ENCODE peak calls at places on chromosomes 6 and 20, in six cellular contexts. Z is stomach, E is neural progenitor cell, P is foreskin keratinocyte, G is cardiac muscle cell, Y is lower lobe of right lung. Q is an unnamed sample.

GRCh38 chr20:1326031-1326930 is 2.7 kb downstream of the SDCBP2 start:
- DNase-seq in Z (no peak), E (no peak), G (no peak), P (no peak), Y (no peak), Q (no peak)

GRCh38 chr6:139114741-139115140 is 20.1 kb upstream of the HECA start:
- DNase-seq in Z (no peak), P (no peak), Y (no peak), G (no peak), E (no peak), Q (no peak)

GRCh38 chr20:16472045-16472872 is 101.0 kb downstream of the KIF16B start:
- DNase-seq in G (no peak), P (no peak), Z (peak), E (no peak), Y (peak), Q (no peak)

GRCh38 chr6:158703840-158704822 is 54.3 kb downstream of the SYTL3 start:
- DNase-seq in G (peak), P (no peak), Z (peak), E (peak), Y (peak), Q (peak)

GRCh38 chr20:39706089-39706721 is 744.1 kb downstream of the DHX35 start:
- DNase-seq in Z (no peak), Y (no peak), G (no peak), P (no peak), E (no peak), Q (no peak)

GRCh38 chr6:150573041-150573681 is 26.5 kb upstream of the PLEKHG1 start:
- DNase-seq in Y (no peak), E (peak), Z (no peak), P (no peak), G (peak), Q (no peak)

GRCh38 chr6:147662639-147663038 is 154.1 kb downstream of the SAMD5 start:
- DNase-seq in P (no peak), G (no peak), Y (no peak), E (no peak), Z (no peak), Q (no peak)

GRCh38 chr6:133814797-133815196 is 74.1 kb upstream of the TCF21 start:
- DNase-seq in Y (no peak), P (peak), Z (no peak), E (no peak), G (no peak), Q (peak)

GRCh38 chr20:50085481-50086365 is 27.2 kb downstream of the UBE2V1 start:
- DNase-seq in Y (peak), Z (no peak), E (peak), G (peak), P (no peak), Q (peak)

GRCh38 chr20:34634392-34634791 is 42.5 kb downstream of the PIGU start:
- DNase-seq in Z (no peak), E (no peak), G (no peak), Y (no peak), P (no peak), Q (no peak)

GRCh38 chr20:60446273-60447111 is 488.3 kb downstream of the CDH26 start:
- DNase-seq in P (no peak), E (no peak), Y (no peak), G (no peak), Z (no peak), Q (no peak)

GRCh38 chr6:36984581-36985383 is 1.2 kb downstream of the MTCH1 start:
- DNase-seq in Z (no peak), P (no peak), G (peak), Y (no peak), E (peak), Q (no peak)

GRCh38 chr20:16929756-16930155 is 181.6 kb downstream of the OTOR start:
- DNase-seq in G (no peak), Z (no peak), E (no peak), Y (no peak), P (no peak), Q (no peak)

GRCh38 chr20:6769953-6770831 is 2.7 kb downstream of the BMP2 start:
- DNase-seq in E (peak), G (peak), Y (peak), P (peak), Z (peak), Q (peak)

GRCh38 chr20:9236408-9236912 is 167.6 kb downstream of the PLCB4 start:
- DNase-seq in P (no peak), Y (no peak), G (no peak), Z (no peak), E (no peak), Q (no peak)

GRCh38 chr20:23868321-23868720 is 11.2 kb downstream of the CST5 start:
- DNase-seq in E (no peak), G (no peak), P (no peak), Y (no peak), Z (no peak), Q (no peak)

GRCh38 chr6:132742495-132742894 is 15.2 kb downstream of the VNN2 start:
- DNase-seq in P (no peak), E (no peak), G (no peak), Y (no peak), Z (no peak), Q (no peak)

GRCh38 chr20:9214676-9215075 is 145.8 kb downstream of the PLCB4 start:
- DNase-seq in E (no peak), G (no peak), Z (no peak), Y (no peak), P (peak), Q (no peak)

GRCh38 chr6:47573109-47573508 is 95.5 kb downstream of the CD2AP start:
- DNase-seq in Y (no peak), E (no peak), G (no peak), P (no peak), Z (no peak), Q (no peak)

GRCh38 chr6:161347988-161348627 is 74.2 kb upstream of the AGPAT4 start:
- DNase-seq in G (no peak), Z (no peak), E (no peak), P (no peak), Y (no peak), Q (no peak)

GRCh38 chr6:71262914-71263313 is 25.7 kb upstream of the OGFRL1 start:
- DNase-seq in Z (no peak), P (no peak), G (no peak), E (no peak), Y (no peak), Q (no peak)

GRCh38 chr20:4153661-4154238 is 138.4 kb upstream of the RNF24 start:
- DNase-seq in Y (peak), E (no peak), Z (no peak), P (no peak), G (no peak), Q (no peak)

GRCh38 chr6:56771189-56771588 is 128.5 kb upstream of the DST start:
- DNase-seq in Z (no peak), P (no peak), E (no peak), G (no peak), Y (no peak), Q (no peak)

GRCh38 chr6:149864578-149865535 is 698 bp upstream of the LRP11 start:
- DNase-seq in Z (peak), G (peak), E (peak), P (peak), Y (no peak), Q (peak)

GRCh38 chr20:3786126-3786484 is 435 bp downstream of the CENPB start:
- DNase-seq in E (peak), P (no peak), Z (peak), G (peak), Y (peak), Q (no peak)

GRCh38 chr6:151765444-151765886 is 42.0 kb upstream of the ESR1 start:
- DNase-seq in E (peak), G (peak), Y (no peak), P (peak), Z (no peak), Q (peak)

GRCh38 chr6:13427838-13428527 is 59.4 kb downstream of the GFOD1 start:
- DNase-seq in Y (peak), E (no peak), G (peak), Z (peak), P (no peak), Q (no peak)

GRCh38 chr20:10448270-10449156 is 13.4 kb downstream of the SLX4IP start:
- DNase-seq in Z (no peak), Y (no peak), E (peak), P (no peak), G (no peak), Q (no peak)

GRCh38 chr6:119255492-119255891 is 94.1 kb downstream of the MAN1A1 start:
- DNase-seq in Y (no peak), P (no peak), G (no peak), Z (no peak), E (no peak), Q (no peak)

GRCh38 chr6:20876016-20876415 is 341.8 kb downstream of the CDKAL1 start:
- DNase-seq in G (no peak), E (peak), Y (no peak), Z (no peak), P (no peak), Q (no peak)

GRCh38 chr20:31719644-31720485 is 2.8 kb downstream of the BCL2L1 start:
- DNase-seq in E (peak), G (no peak), Y (no peak), P (peak), Z (peak), Q (peak)

GRCh38 chr6:13302291-13302690 is 26.0 kb downstream of the TBC1D7 start:
- DNase-seq in P (no peak), G (no peak), E (no peak), Y (no peak), Z (no peak), Q (no peak)

GRCh38 chr20:56616704-56617103 is 12.4 kb upstream of the TFAP2C start:
- DNase-seq in P (no peak), G (no peak), E (no peak), Z (no peak), Y (no peak), Q (no peak)

GRCh38 chr6:35751594-35751993 is 14.8 kb downstream of the ARMC12 start:
- DNase-seq in G (no peak), P (no peak), E (no peak), Z (no peak), Y (no peak), Q (no peak)

GRCh38 chr6:16635810-16636602 is 125.3 kb downstream of the ATXN1 start:
- DNase-seq in E (no peak), Y (no peak), Z (no peak), G (no peak), P (no peak), Q (peak)

GRCh38 chr6:153013438-153013837 is 10.9 kb upstream of the MTRF1L start:
- DNase-seq in Z (no peak), E (no peak), Y (no peak), G (no peak), P (no peak), Q (no peak)

GRCh38 chr6:24630861-24631505 is 15.0 kb downstream of the KIAA0319 start:
- DNase-seq in Y (no peak), E (peak), G (peak), P (no peak), Z (no peak), Q (no peak)

GRCh38 chr6:28207244-28208179 is 17.6 kb upstream of the ZSCAN9 start:
- DNase-seq in E (peak), Z (no peak), G (peak), Y (no peak), P (peak), Q (no peak)

GRCh38 chr6:163946437-163946836 is 531.9 kb downstream of the QKI start:
- DNase-seq in Y (no peak), Z (no peak), E (no peak), G (no peak), P (no peak), Q (no peak)

GRCh38 chr6:163947276-163947675 is 532.8 kb downstream of the QKI start:
- DNase-seq in E (no peak), P (no peak), G (no peak), Y (no peak), Z (no peak), Q (no peak)

GRCh38 chr6:163944897-163945296 is 530.4 kb downstream of the QKI start:
- DNase-seq in P (no peak), E (peak), G (no peak), Z (no peak), Y (no peak), Q (no peak)

GRCh38 chr6:163943647-163944395 is 529.3 kb downstream of the QKI start:
- DNase-seq in Z (no peak), P (no peak), Y (no peak), E (peak), G (peak), Q (no peak)

DNA sequence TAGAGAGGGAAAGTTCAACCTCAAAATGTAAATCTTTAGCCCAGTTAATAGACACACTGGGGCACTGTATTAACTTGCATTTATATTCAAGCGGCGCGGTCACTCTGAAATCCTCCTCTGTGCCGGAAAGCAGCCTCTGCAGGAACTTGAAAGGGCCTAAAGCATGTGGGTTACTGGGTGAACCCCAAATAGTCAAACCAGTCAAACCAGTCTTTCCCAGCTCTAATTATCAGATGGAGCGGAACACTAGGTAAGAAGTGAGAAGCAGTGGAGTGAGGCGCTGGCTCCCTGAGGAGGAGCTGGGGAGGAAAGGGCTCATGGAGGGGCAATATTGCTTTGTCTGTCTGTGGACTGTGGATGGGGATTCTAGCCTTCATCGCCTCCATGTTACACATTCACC is 531.3 kb downstream of the QKI start:
- DNase-seq in P (no peak), Y (no peak), G (no peak), E (no peak), Z (peak), Q (peak)
- H3K27ac ChIP-seq in P (no peak), Y (no peak), G (no peak), E (no peak), Z (no peak), Q (no peak)

GRCh38 chr20:47980336-47981177 is 195.3 kb upstream of the SULF2 start:
- DNase-seq in P (no peak), Y (no peak), G (no peak), Z (no peak), E (no peak), Q (no peak)
- H3K27ac ChIP-seq in P (no peak), Y (no peak), G (no peak), Z (no peak), E (no peak), Q (no peak)

GRCh38 chr6:42141603-42142117 is 760 bp downstream of the C6orf132 start:
- DNase-seq in Z (peak), G (no peak), Y (no peak), E (no peak), P (peak), Q (no peak)
- H3K27ac ChIP-seq in Z (peak), G (no peak), Y (peak), E (no peak), P (peak), Q (peak)

GRCh38 chr20:38300433-38300832 is 3.5 kb upstream of the BPI start:
- DNase-seq in P (no peak), Z (no peak), E (no peak), G (no peak), Y (no peak), Q (no peak)
- H3K27ac ChIP-seq in P (no peak), Z (no peak), E (no peak), G (no peak), Y (peak), Q (no peak)

GRCh38 chr20:62364911-62365736 is 2.0 kb downstream of the LAMA5 start:
- DNase-seq in G (no peak), Z (peak), Y (peak), P (no peak), E (no peak), Q (no peak)

GRCh38 chr20:62362991-62363919 is 3.9 kb downstream of the LAMA5 start:
- DNase-seq in P (no peak), E (peak), Y (peak), Z (no peak), G (no peak), Q (no peak)

GRCh38 chr20:62362590-62362940 is 4.5 kb downstream of the LAMA5 start:
- DNase-seq in P (no peak), G (no peak), Y (no peak), Z (no peak), E (no peak), Q (no peak)

GRCh38 chr20:62365814-62366369 is 1.2 kb downstream of the LAMA5 start:
- DNase-seq in Y (peak), G (peak), E (peak), Z (no peak), P (peak), Q (peak)

DNA sequence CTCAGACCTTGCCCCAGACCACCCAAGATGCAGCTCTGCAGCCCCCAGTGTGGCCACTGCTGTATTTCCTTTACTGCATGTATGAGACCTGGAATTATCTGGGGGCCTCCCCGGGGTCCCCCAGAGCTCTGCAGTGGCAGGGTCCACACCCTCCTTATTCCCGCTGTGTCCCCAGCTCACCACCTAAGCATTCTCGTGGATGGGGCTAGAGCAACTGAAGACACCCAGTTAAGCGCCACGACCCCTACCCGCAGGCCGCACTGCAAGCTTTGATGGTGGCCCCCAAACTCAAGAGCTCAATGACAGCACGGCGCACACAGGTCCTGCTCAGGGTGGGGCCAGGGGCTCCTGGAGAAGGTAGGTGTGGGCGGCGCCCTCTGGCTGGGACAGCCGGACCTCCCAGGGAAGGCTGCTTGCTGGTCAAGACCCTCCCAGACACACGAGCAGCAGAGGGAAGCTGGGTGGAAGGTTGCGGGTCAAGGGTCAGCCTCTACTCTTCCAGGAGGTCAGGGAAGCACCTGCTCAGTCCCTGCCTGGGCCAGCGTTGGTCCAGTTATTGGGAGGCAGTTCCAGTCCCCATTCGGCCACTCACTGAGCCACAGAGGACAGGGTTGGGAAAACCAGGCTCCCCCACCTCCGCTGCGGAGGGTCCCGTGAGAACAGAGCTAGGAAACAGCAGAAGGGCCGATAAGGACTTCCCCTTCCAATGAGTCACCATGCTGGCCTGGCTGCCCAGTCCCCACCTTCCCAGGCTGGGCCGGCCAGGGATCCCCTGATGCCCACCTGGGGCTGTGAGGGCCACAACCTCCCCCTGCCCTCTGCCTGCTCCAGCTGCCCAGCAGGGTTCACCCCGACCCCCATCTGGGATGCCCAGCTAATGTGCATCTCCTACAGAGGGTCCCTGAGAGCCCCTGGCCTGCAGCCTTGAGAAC is 2.9 kb downstream of the LAMA5 start:
- DNase-seq in G (no peak), P (no peak), Y (peak), E (peak), Z (no peak), Q (no peak)
- H3K27ac ChIP-seq in G (peak), P (no peak), Y (peak), E (peak), Z (peak), Q (peak)

DNA sequence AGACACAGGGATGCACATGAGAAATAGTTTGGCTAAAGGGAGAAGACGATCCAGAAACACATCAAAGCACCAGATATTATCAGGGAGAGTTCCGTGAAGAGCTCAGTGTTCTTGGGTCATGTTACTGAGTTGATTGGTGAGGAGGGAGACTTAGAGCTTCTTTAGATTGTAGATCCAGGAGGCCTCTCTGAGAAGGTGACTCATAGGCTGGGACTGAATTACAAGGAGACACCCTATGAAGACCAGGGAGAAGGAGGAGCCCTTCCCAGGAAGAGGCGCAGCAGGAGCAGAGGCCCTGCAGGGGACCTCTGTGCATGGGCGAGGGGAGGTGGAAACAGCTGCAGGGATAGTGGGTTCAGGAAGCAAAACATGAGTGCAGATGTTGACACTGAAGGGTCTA is 196.5 kb downstream of the SLC24A3 start:
- DNase-seq in Y (no peak), G (no peak), Z (no peak), P (no peak), E (no peak), Q (no peak)
- H3K27ac ChIP-seq in Y (peak), G (no peak), Z (no peak), P (no peak), E (no peak), Q (no peak)

DNA sequence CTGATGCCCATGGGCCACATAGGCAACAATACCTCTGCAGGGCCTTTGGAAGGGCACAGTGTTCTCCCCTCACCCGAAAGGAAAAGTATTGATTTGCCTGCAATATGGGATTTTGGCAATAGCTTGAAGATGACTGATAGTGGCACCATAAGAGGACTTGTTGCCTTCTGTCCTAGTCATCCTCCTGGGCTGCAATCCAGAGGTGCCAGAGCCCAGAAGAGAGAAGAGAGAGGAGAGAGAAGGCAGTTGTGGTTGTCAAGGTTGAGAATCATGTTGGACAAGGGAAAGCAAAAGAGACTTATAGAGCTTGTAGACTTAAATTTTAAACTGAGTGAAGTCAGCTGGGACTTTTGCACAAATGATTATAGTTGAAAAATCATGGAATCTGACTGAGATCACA is 14.6 kb downstream of the HDGFL1 start:
- DNase-seq in Z (no peak), G (no peak), P (no peak), Y (no peak), E (no peak), Q (no peak)
- H3K27ac ChIP-seq in Z (no peak), G (no peak), P (no peak), Y (no peak), E (no peak), Q (no peak)